ENCODE peak calls at places on chromosomes 4 and X, in six cellular contexts. One of them, this sample, is unnamed.

GRCh38 chrX:40273356-40274050 is 175.7 kb upstream of the BCOR start:
- DNase-seq in iris pigment epithelial cell: no peak
- DNase-seq in T-helper 9 cell: no peak
- DNase-seq in activated CD4-positive, alpha-beta T cell treated with anti-CD3 and anti-CD28 coated beads, Interleukin-2, amount 50 U/mL, for 24 hours: no peak
- DNase-seq in fibroblast of the conjunctiva: no peak
- DNase-seq in pancreas: no peak
- DNase-seq in this sample: no peak

GRCh38 chrX:18973527-18974192 is 10.3 kb downstream of the PHKA2 start:
- DNase-seq in activated CD4-positive, alpha-beta T cell treated with anti-CD3 and anti-CD28 coated beads, Interleukin-2, amount 50 U/mL, for 24 hours: no peak
- DNase-seq in iris pigment epithelial cell: no peak
- DNase-seq in pancreas: no peak
- DNase-seq in fibroblast of the conjunctiva: no peak
- DNase-seq in T-helper 9 cell: no peak
- DNase-seq in this sample: no peak

GRCh38 chr4:151356510-151356909 is 31.1 kb upstream of the SH3D19 start:
- DNase-seq in activated CD4-positive, alpha-beta T cell treated with anti-CD3 and anti-CD28 coated beads, Interleukin-2, amount 50 U/mL, for 24 hours: no peak
- DNase-seq in pancreas: no peak
- DNase-seq in fibroblast of the conjunctiva: no peak
- DNase-seq in T-helper 9 cell: no peak
- DNase-seq in iris pigment epithelial cell: peak
- DNase-seq in this sample: no peak

GRCh38 chr4:2438822-2439718 is 20.3 kb downstream of the CFAP99 start:
- DNase-seq in activated CD4-positive, alpha-beta T cell treated with anti-CD3 and anti-CD28 coated beads, Interleukin-2, amount 50 U/mL, for 24 hours: no peak
- DNase-seq in pancreas: no peak
- DNase-seq in T-helper 9 cell: no peak
- DNase-seq in fibroblast of the conjunctiva: no peak
- DNase-seq in iris pigment epithelial cell: no peak
- DNase-seq in this sample: no peak

GRCh38 chr4:112817933-112818921 is 181.3 kb downstream of the LARP7 start:
- DNase-seq in pancreas: no peak
- DNase-seq in activated CD4-positive, alpha-beta T cell treated with anti-CD3 and anti-CD28 coated beads, Interleukin-2, amount 50 U/mL, for 24 hours: no peak
- DNase-seq in iris pigment epithelial cell: peak
- DNase-seq in T-helper 9 cell: no peak
- DNase-seq in fibroblast of the conjunctiva: peak
- DNase-seq in this sample: peak

GRCh38 chr4:146104541-146104940 is 71.0 kb upstream of the LSM6 start:
- DNase-seq in T-helper 9 cell: no peak
- DNase-seq in pancreas: no peak
- DNase-seq in fibroblast of the conjunctiva: no peak
- DNase-seq in iris pigment epithelial cell: no peak
- DNase-seq in activated CD4-positive, alpha-beta T cell treated with anti-CD3 and anti-CD28 coated beads, Interleukin-2, amount 50 U/mL, for 24 hours: no peak
- DNase-seq in this sample: no peak

GRCh38 chr4:126614456-126614855 is 1018.3 kb upstream of the INTU start:
- DNase-seq in T-helper 9 cell: no peak
- DNase-seq in fibroblast of the conjunctiva: no peak
- DNase-seq in iris pigment epithelial cell: no peak
- DNase-seq in activated CD4-positive, alpha-beta T cell treated with anti-CD3 and anti-CD28 coated beads, Interleukin-2, amount 50 U/mL, for 24 hours: no peak
- DNase-seq in pancreas: no peak
- DNase-seq in this sample: no peak

GRCh38 chrX:41391606-41392005 is 55.5 kb upstream of the NYX start:
- DNase-seq in iris pigment epithelial cell: no peak
- DNase-seq in pancreas: no peak
- DNase-seq in activated CD4-positive, alpha-beta T cell treated with anti-CD3 and anti-CD28 coated beads, Interleukin-2, amount 50 U/mL, for 24 hours: no peak
- DNase-seq in T-helper 9 cell: no peak
- DNase-seq in fibroblast of the conjunctiva: no peak
- DNase-seq in this sample: no peak

GRCh38 chr4:101035522-101035921 is 311.8 kb downstream of the PPP3CA start:
- DNase-seq in activated CD4-positive, alpha-beta T cell treated with anti-CD3 and anti-CD28 coated beads, Interleukin-2, amount 50 U/mL, for 24 hours: no peak
- DNase-seq in pancreas: no peak
- DNase-seq in fibroblast of the conjunctiva: no peak
- DNase-seq in T-helper 9 cell: no peak
- DNase-seq in iris pigment epithelial cell: no peak
- DNase-seq in this sample: no peak

GRCh38 chrX:153771686-153772607 is 7.9 kb downstream of the PLXNB3 start:
- DNase-seq in T-helper 9 cell: no peak
- DNase-seq in fibroblast of the conjunctiva: no peak
- DNase-seq in iris pigment epithelial cell: no peak
- DNase-seq in pancreas: no peak
- DNase-seq in activated CD4-positive, alpha-beta T cell treated with anti-CD3 and anti-CD28 coated beads, Interleukin-2, amount 50 U/mL, for 24 hours: no peak
- DNase-seq in this sample: no peak

This sample was measured in HS-27A.